ENCODE peak calls at places on chromosomes 2 and 18, in six cellular contexts. D, N, F, M, I and O are unnamed samples.

GRCh38 chr2:80293026-80293425 is 11.5 kb downstream of the LRRTM1 start:
- DNase-seq in F (no peak), N (no peak), M (no peak), I (no peak), D (no peak), O (no peak)

GRCh38 chr2:166651080-166651675 is 157.1 kb upstream of the SCN7A start:
- DNase-seq in F (no peak), M (no peak), N (no peak), D (no peak), I (peak; percentile 59), O (peak; percentile 70)

GRCh38 chr2:112340868-112341267 is 65.5 kb downstream of the ZC3H6 start:
- DNase-seq in I (no peak), F (no peak), M (no peak), D (no peak), N (no peak), O (no peak)

GRCh38 chr2:102337012-102337411 is 18.6 kb upstream of the IL18R1 start:
- DNase-seq in N (no peak), I (no peak), M (no peak), D (no peak), F (no peak), O (no peak)

GRCh38 chr2:43737097-43737854 is 36.6 kb upstream of the DYNC2LI1 start:
- DNase-seq in D (no peak), M (no peak), F (no peak), I (peak; percentile 91), N (no peak), O (peak; percentile 88)

GRCh38 chr18:70044626-70045025 is 97.0 kb upstream of the CD226 start:
- DNase-seq in F (no peak), M (no peak), D (no peak), N (no peak), I (peak; percentile 97), O (peak; percentile 94)

GRCh38 chr18:27967938-27968803 is 208.8 kb downstream of the CDH2 start:
- DNase-seq in I (no peak), D (no peak), F (no peak), N (no peak), M (no peak), O (peak; percentile 66)

GRCh38 chr2:160324161-160324768 is 124.2 kb upstream of the ITGB6 start:
- DNase-seq in D (peak; percentile 69), M (no peak), N (peak; percentile 61), I (peak; percentile 71), F (peak; percentile 35), O (peak; percentile 75)

GRCh38 chr2:38551171-38551570 is 51.6 kb downstream of the HNRNPLL start:
- DNase-seq in I (no peak), F (no peak), D (no peak), M (no peak), N (no peak), O (no peak)

GRCh38 chr2:237309011-237309410 is 105.0 kb downstream of the COL6A3 start:
- DNase-seq in I (no peak), M (no peak), D (no peak), N (no peak), F (no peak), O (no peak)

GRCh38 chr2:70094171-70094977 is 7.1 kb downstream of the PCBP1 start:
- DNase-seq in I (peak; percentile 24), M (no peak), D (no peak), F (no peak), N (peak; percentile 48), O (no peak)

GRCh38 chr2:169776483-169776802 is 22.2 kb upstream of the SSB start:
- DNase-seq in N (no peak), I (no peak), F (no peak), M (no peak), D (no peak), O (no peak)

GRCh38 chr2:95359501-95359930 is 43.0 kb upstream of the FAHD2A start:
- DNase-seq in F (no peak), D (peak; percentile 50), N (no peak), M (peak; percentile 18), I (no peak), O (no peak)

GRCh38 chr18:72147830-72148229 is 396.3 kb downstream of the CBLN2 start:
- DNase-seq in M (no peak), N (no peak), D (no peak), I (no peak), F (no peak), O (no peak)

GRCh38 chr18:63592506-63592905 is 5.4 kb downstream of the SERPINB13 start:
- DNase-seq in F (no peak), N (no peak), I (no peak), D (no peak), M (no peak), O (no peak)

GRCh38 chr2:142693171-142693950 is 184.1 kb upstream of the KYNU start:
- DNase-seq in N (no peak), F (no peak), I (no peak), M (no peak), D (no peak), O (no peak)

GRCh38 chr18:9838144-9838877 is 47.5 kb upstream of the TXNDC2 start:
- DNase-seq in D (no peak), M (peak; percentile 88), N (no peak), I (peak; percentile 79), F (no peak), O (peak; percentile 45)

GRCh38 chr2:47098953-47099352 is 56.2 kb downstream of the STPG4 start:
- DNase-seq in N (no peak), F (no peak), I (no peak), D (no peak), M (no peak), O (no peak)

GRCh38 chr18:12248926-12249720 is 5.0 kb upstream of the CIDEA start:
- DNase-seq in D (no peak), N (no peak), I (no peak), F (no peak), M (no peak), O (no peak)

GRCh38 chr2:180893752-180894151 is 86.7 kb upstream of the UBE2E3 start:
- DNase-seq in F (no peak), N (no peak), M (no peak), D (no peak), I (no peak), O (no peak)

GRCh38 chr2:128776461-128776971 is 457.8 kb upstream of the HS6ST1 start:
- DNase-seq in N (no peak), I (no peak), D (no peak), F (no peak), M (peak; percentile 20), O (no peak)

GRCh38 chr2:235960716-235961640 is 207.2 kb downstream of the GBX2 start:
- DNase-seq in F (no peak), M (no peak), D (no peak), I (no peak), N (no peak), O (no peak)

GRCh38 chr2:218332920-218333645 is 23.6 kb upstream of the CATIP start:
- DNase-seq in D (peak; percentile 73), M (no peak), N (no peak), F (no peak), I (no peak), O (no peak)

GRCh38 chr2:11347403-11347965 is 3.0 kb upstream of the ROCK2 start:
- DNase-seq in M (no peak), F (no peak), D (no peak), N (no peak), I (no peak), O (no peak)

GRCh38 chr2:11348209-11348749 is 3.8 kb upstream of the ROCK2 start:
- DNase-seq in F (no peak), N (no peak), D (peak; percentile 83), I (no peak), M (no peak), O (no peak)

GRCh38 chr2:11344956-11345671 is 678 bp upstream of the ROCK2 start:
- DNase-seq in D (peak; percentile 87), I (peak; percentile 18), N (peak; percentile 37), F (no peak), M (no peak), O (peak; percentile 93)

GRCh38 chr2:11344342-11344955 is at the start of gene ROCK2:
- DNase-seq in F (peak; percentile 53), M (peak; percentile 90), D (peak; percentile 96), N (peak; percentile 68), I (peak; percentile 78), O (peak; percentile 93)

DNA sequence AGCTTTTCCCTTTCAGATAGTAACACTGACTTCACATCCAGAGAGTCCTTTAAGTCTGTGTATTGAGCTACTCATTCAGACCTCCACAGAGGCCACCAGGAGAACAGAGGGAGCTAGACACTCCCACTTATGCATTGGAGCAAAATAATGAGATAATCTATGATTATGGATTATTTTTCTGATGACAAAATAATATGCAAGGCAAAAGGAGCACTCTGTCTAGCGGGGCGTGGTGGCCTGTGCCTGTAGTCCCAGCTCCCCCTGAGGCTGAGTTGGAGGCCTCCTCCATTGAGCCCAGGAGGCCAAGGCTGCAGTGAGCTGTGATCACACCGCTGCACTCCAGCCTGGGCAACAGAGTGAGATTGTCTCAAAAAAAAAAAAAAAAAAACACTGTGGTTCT is 1.7 kb upstream of the ROCK2 start:
- DNase-seq in F (no peak), M (no peak), I (no peak), N (no peak), D (no peak), O (peak; percentile 20)
- H3K27ac ChIP-seq in F (no peak overlapping the region), M (no peak overlapping the region), I (no peak overlapping the region), N (no peak overlapping the region), D (peak overlapping the region; percentile 98), O (peak overlapping the region; percentile 8)

DNA sequence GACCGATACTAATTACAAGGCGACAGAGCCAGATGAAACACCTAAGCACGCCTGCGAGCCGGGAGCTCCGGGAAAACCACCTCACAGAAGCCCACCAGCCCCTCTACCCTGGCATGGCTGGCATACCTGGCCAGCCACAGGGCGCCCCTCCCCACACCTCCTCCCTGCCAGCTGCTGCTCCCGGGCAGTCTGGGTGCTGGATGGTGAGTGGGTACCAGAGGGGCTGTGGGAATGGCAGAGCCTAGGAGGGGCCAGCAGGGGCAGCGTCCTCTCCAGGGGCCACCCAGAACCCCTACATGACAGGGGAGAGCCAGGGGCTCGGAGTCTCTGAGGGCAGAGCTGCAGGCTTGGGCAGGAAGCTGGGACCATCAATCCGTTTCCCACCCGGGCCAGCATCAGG is 58.7 kb upstream of the GPC1 start:
- DNase-seq in N (no peak), M (no peak), F (no peak), D (no peak), I (no peak), O (no peak)
- H3K27ac ChIP-seq in N (no peak overlapping the region), M (no peak overlapping the region), F (no peak overlapping the region), D (no peak overlapping the region), I (no peak overlapping the region), O (no peak overlapping the region)

DNA sequence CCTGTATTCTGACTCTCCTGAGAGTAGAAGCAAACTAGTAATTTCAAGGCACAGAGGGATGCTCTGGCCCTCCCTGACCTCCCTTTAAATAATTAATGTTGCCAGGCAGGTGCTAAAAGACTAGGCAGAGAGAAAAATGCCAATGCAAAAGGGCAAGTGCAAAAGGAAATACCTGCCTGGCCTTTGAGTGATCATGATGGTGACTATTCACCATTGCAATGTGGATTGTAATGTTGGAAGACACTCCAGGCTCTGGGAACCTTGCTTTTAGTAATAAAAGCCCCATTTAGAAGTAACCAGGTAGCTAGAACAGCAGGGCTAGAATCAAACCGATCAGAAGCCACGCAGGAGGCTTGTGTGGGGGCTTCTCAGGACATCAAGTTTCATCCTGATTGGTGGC is 15.9 kb upstream of the CHRNA1 start:
- DNase-seq in M (no peak), D (no peak), I (no peak), N (no peak), F (no peak), O (no peak)
- H3K27ac ChIP-seq in M (no peak overlapping the region), D (no peak overlapping the region), I (no peak overlapping the region), N (no peak overlapping the region), F (no peak overlapping the region), O (no peak overlapping the region)

DNA sequence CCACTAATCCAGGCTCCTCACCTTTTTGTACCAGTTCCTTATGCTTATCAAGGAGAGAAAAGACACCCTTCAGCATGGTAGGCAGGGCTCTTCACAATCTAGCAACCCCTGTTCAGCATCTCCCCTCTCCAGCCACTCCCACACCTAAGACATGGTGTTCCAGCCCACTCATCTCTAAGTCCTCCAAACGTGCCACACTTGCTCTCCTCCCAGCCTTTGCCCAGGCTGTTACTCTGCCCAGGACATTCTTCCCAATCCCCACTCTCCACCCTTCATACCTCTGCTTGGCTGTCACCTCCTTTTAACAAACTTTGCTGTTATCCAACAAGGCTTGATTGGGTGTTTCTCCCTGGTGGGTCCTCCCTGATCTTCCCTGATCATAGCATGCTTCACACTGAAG is 270.6 kb upstream of the CHAC2 start:
- DNase-seq in I (no peak), F (no peak), N (no peak), D (no peak), M (no peak), O (no peak)
- H3K27ac ChIP-seq in I (no peak overlapping the region), F (no peak overlapping the region), N (no peak overlapping the region), D (no peak overlapping the region), M (no peak overlapping the region), O (no peak overlapping the region)